ENCODE peak calls at places on chromosome 2, in five cellular contexts. M is chondrocyte, O is stomach, Z is HFF-Myc, K is NAMALWA. Y is an unnamed sample.

GRCh38 chr2:133970641-133971040 is 283.2 kb upstream of the MGAT5 start:
- DNase-seq in M (no peak), O (no peak), Z (no peak), K (no peak), Y (no peak)

GRCh38 chr2:46701152-46701551 is 214.5 kb downstream of the MCFD2 start:
- DNase-seq in M (no peak), O (no peak), Z (no peak), K (no peak), Y (no peak)

GRCh38 chr2:88068044-88068443 is 419 bp downstream of the SMYD1 start:
- DNase-seq in M (no peak), O (no peak), Z (no peak), K (no peak), Y (no peak)

GRCh38 chr2:238945433-238946150 is 97.7 kb downstream of the TWIST2 start:
- DNase-seq in M (no peak), O (peak; percentile 43), Z (no peak), K (peak; percentile 10), Y (peak; percentile 62)

GRCh38 chr2:64479259-64480198 is 25.6 kb downstream of the LGALSL start:
- DNase-seq in M (no peak), O (no peak), Z (no peak), K (no peak), Y (no peak)

GRCh38 chr2:98822301-98823164 is 91.6 kb upstream of the MGAT4A start:
- DNase-seq in M (no peak), O (peak; percentile 40), Z (no peak), K (no peak), Y (peak; percentile 94)

GRCh38 chr2:66569321-66569851 is 134.5 kb downstream of the MEIS1 start:
- DNase-seq in M (no peak), O (no peak), Z (no peak), K (peak; percentile 35), Y (no peak)

GRCh38 chr2:128791120-128791982 is 472.7 kb upstream of the HS6ST1 start:
- DNase-seq in M (no peak), O (no peak), Z (no peak), K (no peak), Y (no peak)

GRCh38 chr2:27752551-27753237 is 18.8 kb upstream of the MRPL33 start:
- DNase-seq in M (no peak), O (peak; percentile 76), Z (no peak), K (no peak), Y (no peak)

GRCh38 chr2:183951636-183952035 is 646.7 kb upstream of the ZNF804A start:
- DNase-seq in M (no peak), O (no peak), Z (no peak), K (no peak), Y (no peak)

GRCh38 chr2:26846881-26847662 is 860 bp upstream of the DPYSL5 start:
- DNase-seq in M (no peak), O (no peak), Z (no peak), K (no peak), Y (no peak)

GRCh38 chr2:20501974-20502373 is 55.1 kb downstream of the RHOB start:
- DNase-seq in M (no peak), O (no peak), Z (peak; percentile 85), K (no peak), Y (no peak)

GRCh38 chr2:222281495-222281894 is 17.3 kb downstream of the PAX3 start:
- DNase-seq in M (no peak), O (no peak), Z (no peak), K (no peak), Y (no peak)

GRCh38 chr2:237351046-237351445 is 62.9 kb downstream of the COL6A3 start:
- DNase-seq in M (no peak), O (no peak), Z (no peak), K (no peak), Y (no peak)

GRCh38 chr2:55550368-55551102 is 31.0 kb downstream of the CFAP36 start:
- DNase-seq in M (no peak), O (no peak), Z (peak; percentile 44), K (no peak), Y (no peak)

GRCh38 chr2:224591245-224591644 is 6.1 kb upstream of the CUL3 start:
- DNase-seq in M (no peak), O (no peak), Z (no peak), K (no peak), Y (no peak)

Y was measured in spleen.